ENCODE peak calls at places on chromosome 17, in nine cellular contexts. One of them, this sample, is unnamed.

GRCh38 chr17:36932383-36933173 is 4.7 kb upstream of the LHX1 start:
- DNase-seq in CD8-positive, alpha-beta memory T cell: no peak
- DNase-seq in breast epithelium: no peak
- DNase-seq in cardiac muscle cell: no peak
- DNase-seq in heart left ventricle: no peak
- DNase-seq in mucosa of descending colon: no peak
- DNase-seq in adrenal gland: no peak
- DNase-seq in aorta: no peak
- DNase-seq in right atrium auricular region: no peak
- DNase-seq in this sample: no peak

GRCh38 chr17:12973496-12974318 is 44.1 kb downstream of the ELAC2 start:
- DNase-seq in cardiac muscle cell: peak; percentile 15
- DNase-seq in aorta: no peak
- DNase-seq in mucosa of descending colon: no peak
- DNase-seq in CD8-positive, alpha-beta memory T cell: no peak
- DNase-seq in adrenal gland: no peak
- DNase-seq in right atrium auricular region: no peak
- DNase-seq in breast epithelium: no peak
- DNase-seq in heart left ventricle: no peak
- DNase-seq in this sample: no peak

GRCh38 chr17:6706499-6706898 is 6.7 kb downstream of the SLC13A5 start:
- DNase-seq in heart left ventricle: no peak
- DNase-seq in aorta: no peak
- DNase-seq in breast epithelium: no peak
- DNase-seq in cardiac muscle cell: no peak
- DNase-seq in adrenal gland: no peak
- DNase-seq in mucosa of descending colon: no peak
- DNase-seq in CD8-positive, alpha-beta memory T cell: no peak
- DNase-seq in right atrium auricular region: no peak
- DNase-seq in this sample: no peak

GRCh38 chr17:34015253-34015652 is 239.8 kb upstream of the CCL2 start:
- DNase-seq in CD8-positive, alpha-beta memory T cell: no peak
- DNase-seq in breast epithelium: no peak
- DNase-seq in right atrium auricular region: no peak
- DNase-seq in cardiac muscle cell: no peak
- DNase-seq in heart left ventricle: no peak
- DNase-seq in mucosa of descending colon: no peak
- DNase-seq in aorta: no peak
- DNase-seq in adrenal gland: no peak
- DNase-seq in this sample: no peak

GRCh38 chr17:40251576-40251975 is 32.5 kb downstream of the WIPF2 start:
- DNase-seq in adrenal gland: peak; percentile 84
- DNase-seq in heart left ventricle: no peak
- DNase-seq in breast epithelium: no peak
- DNase-seq in mucosa of descending colon: no peak
- DNase-seq in cardiac muscle cell: peak; percentile 80
- DNase-seq in CD8-positive, alpha-beta memory T cell: no peak
- DNase-seq in right atrium auricular region: no peak
- DNase-seq in aorta: no peak
- DNase-seq in this sample: no peak

GRCh38 chr17:52383493-52384100 is 225.1 kb upstream of the CA10 start:
- DNase-seq in aorta: no peak
- DNase-seq in heart left ventricle: peak; percentile 21
- DNase-seq in breast epithelium: peak; percentile 25
- DNase-seq in right atrium auricular region: no peak
- DNase-seq in CD8-positive, alpha-beta memory T cell: no peak
- DNase-seq in adrenal gland: peak; percentile 69
- DNase-seq in mucosa of descending colon: no peak
- DNase-seq in cardiac muscle cell: peak; percentile 66
- DNase-seq in this sample: no peak

GRCh38 chr17:11671151-11671550 is 72.9 kb downstream of the DNAH9 start:
- DNase-seq in CD8-positive, alpha-beta memory T cell: no peak
- DNase-seq in breast epithelium: no peak
- DNase-seq in cardiac muscle cell: no peak
- DNase-seq in right atrium auricular region: no peak
- DNase-seq in mucosa of descending colon: no peak
- DNase-seq in heart left ventricle: no peak
- DNase-seq in adrenal gland: no peak
- DNase-seq in aorta: no peak
- DNase-seq in this sample: no peak

GRCh38 chr17:78925234-78925633 is at the start of gene TIMP2:
- DNase-seq in aorta: peak; percentile 96
- DNase-seq in cardiac muscle cell: peak; percentile 91
- DNase-seq in adrenal gland: peak; percentile 83
- DNase-seq in mucosa of descending colon: peak; percentile 89
- DNase-seq in breast epithelium: peak; percentile 74
- DNase-seq in right atrium auricular region: peak; percentile 89
- DNase-seq in heart left ventricle: peak; percentile 93
- DNase-seq in CD8-positive, alpha-beta memory T cell: peak; percentile 44
- DNase-seq in this sample: peak; percentile 54

GRCh38 chr17:43756176-43756575 is 2.4 kb downstream of the SOST start:
- DNase-seq in mucosa of descending colon: no peak
- DNase-seq in cardiac muscle cell: no peak
- DNase-seq in right atrium auricular region: no peak
- DNase-seq in breast epithelium: no peak
- DNase-seq in adrenal gland: no peak
- DNase-seq in heart left ventricle: no peak
- DNase-seq in CD8-positive, alpha-beta memory T cell: no peak
- DNase-seq in aorta: no peak
- DNase-seq in this sample: no peak
- H3K36me3 ChIP-seq in mucosa of descending colon: no peaks in the 10 kb centered on the region
- H3K36me3 ChIP-seq in cardiac muscle cell: no peaks in the 10 kb centered on the region
- H3K36me3 ChIP-seq in right atrium auricular region: no peaks in the 10 kb centered on the region
- H3K36me3 ChIP-seq in breast epithelium: no peaks in the 10 kb centered on the region
- H3K36me3 ChIP-seq in adrenal gland: no peaks in the 10 kb centered on the region
- H3K36me3 ChIP-seq in heart left ventricle: no peaks in the 10 kb centered on the region
- H3K36me3 ChIP-seq in CD8-positive, alpha-beta memory T cell: no peaks in the 10 kb centered on the region
- H3K36me3 ChIP-seq in aorta: no peaks in the 10 kb centered on the region
- H3K36me3 ChIP-seq in this sample: no peaks in the 10 kb centered on the region

GRCh38 chr17:15920758-15921239 is 24.1 kb upstream of the ADORA2B start:
- DNase-seq in heart left ventricle: no peak
- DNase-seq in CD8-positive, alpha-beta memory T cell: no peak
- DNase-seq in aorta: no peak
- DNase-seq in breast epithelium: peak; percentile 41
- DNase-seq in cardiac muscle cell: peak; percentile 99
- DNase-seq in adrenal gland: no peak
- DNase-seq in right atrium auricular region: no peak
- DNase-seq in mucosa of descending colon: no peak
- DNase-seq in this sample: no peak

GRCh38 chr17:15918261-15918660 is 26.7 kb upstream of the ADORA2B start:
- DNase-seq in CD8-positive, alpha-beta memory T cell: no peak
- DNase-seq in mucosa of descending colon: no peak
- DNase-seq in right atrium auricular region: no peak
- DNase-seq in heart left ventricle: no peak
- DNase-seq in cardiac muscle cell: no peak
- DNase-seq in aorta: no peak
- DNase-seq in breast epithelium: no peak
- DNase-seq in adrenal gland: no peak
- DNase-seq in this sample: no peak

GRCh38 chr17:15918661-15919259 is 26.2 kb upstream of the ADORA2B start:
- DNase-seq in right atrium auricular region: no peak
- DNase-seq in adrenal gland: no peak
- DNase-seq in cardiac muscle cell: no peak
- DNase-seq in aorta: no peak
- DNase-seq in CD8-positive, alpha-beta memory T cell: no peak
- DNase-seq in heart left ventricle: peak; percentile 46
- DNase-seq in breast epithelium: peak; percentile 23
- DNase-seq in mucosa of descending colon: peak; percentile 50
- DNase-seq in this sample: no peak

GRCh38 chr17:15917439-15918027 is 27.4 kb upstream of the ADORA2B start:
- DNase-seq in heart left ventricle: no peak
- DNase-seq in CD8-positive, alpha-beta memory T cell: no peak
- DNase-seq in mucosa of descending colon: no peak
- DNase-seq in breast epithelium: no peak
- DNase-seq in cardiac muscle cell: peak; percentile 45
- DNase-seq in right atrium auricular region: no peak
- DNase-seq in aorta: no peak
- DNase-seq in adrenal gland: no peak
- DNase-seq in this sample: no peak

DNA sequence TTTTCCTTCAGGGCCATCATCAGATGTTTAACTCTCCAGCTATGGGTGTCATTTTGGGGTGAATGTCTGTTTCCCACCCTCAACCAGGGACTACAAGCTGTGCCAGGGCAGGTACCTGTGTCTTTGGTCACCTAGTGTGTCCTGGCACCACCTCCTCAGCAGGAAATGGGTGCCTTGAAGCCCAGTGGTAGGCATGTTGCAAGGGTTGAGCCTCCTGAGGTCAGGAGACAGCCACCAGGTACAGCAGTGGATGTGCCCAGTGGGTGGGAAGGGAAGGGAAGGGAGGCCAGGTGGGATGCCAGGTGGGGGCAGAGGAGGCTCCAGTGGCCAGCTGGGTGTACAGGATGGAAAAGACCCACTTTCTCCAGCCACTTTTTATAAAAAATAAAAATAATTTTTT is 25.5 kb upstream of the ADORA2B start:
- DNase-seq in CD8-positive, alpha-beta memory T cell: no peak
- DNase-seq in mucosa of descending colon: no peak
- DNase-seq in breast epithelium: no peak
- DNase-seq in right atrium auricular region: no peak
- DNase-seq in cardiac muscle cell: no peak
- DNase-seq in aorta: no peak
- DNase-seq in adrenal gland: no peak
- DNase-seq in heart left ventricle: no peak
- DNase-seq in this sample: no peak
- H3K36me3 ChIP-seq in CD8-positive, alpha-beta memory T cell: no peaks in the 10 kb centered on the region
- H3K36me3 ChIP-seq in mucosa of descending colon: no peaks in the 10 kb centered on the region
- H3K36me3 ChIP-seq in breast epithelium: no peaks in the 10 kb centered on the region
- H3K36me3 ChIP-seq in right atrium auricular region: no peaks in the 10 kb centered on the region
- H3K36me3 ChIP-seq in cardiac muscle cell: no peaks in the 10 kb centered on the region
- H3K36me3 ChIP-seq in aorta: no peaks in the 10 kb centered on the region
- H3K36me3 ChIP-seq in adrenal gland: no peaks in the 10 kb centered on the region
- H3K36me3 ChIP-seq in heart left ventricle: no peaks in the 10 kb centered on the region
- H3K36me3 ChIP-seq in this sample: no peaks in the 10 kb centered on the region

GRCh38 chr17:15233022-15233805 is 31.9 kb downstream of the PMP22 start:
- DNase-seq in heart left ventricle: no peak
- DNase-seq in breast epithelium: no peak
- DNase-seq in aorta: no peak
- DNase-seq in adrenal gland: no peak
- DNase-seq in CD8-positive, alpha-beta memory T cell: no peak
- DNase-seq in cardiac muscle cell: peak; percentile 42
- DNase-seq in mucosa of descending colon: no peak
- DNase-seq in right atrium auricular region: no peak
- DNase-seq in this sample: no peak

GRCh38 chr17:15230866-15231265 is 34.3 kb downstream of the PMP22 start:
- DNase-seq in aorta: no peak
- DNase-seq in cardiac muscle cell: no peak
- DNase-seq in adrenal gland: no peak
- DNase-seq in right atrium auricular region: no peak
- DNase-seq in breast epithelium: no peak
- DNase-seq in heart left ventricle: no peak
- DNase-seq in mucosa of descending colon: no peak
- DNase-seq in CD8-positive, alpha-beta memory T cell: no peak
- DNase-seq in this sample: no peak

GRCh38 chr17:15232517-15232915 is 32.6 kb downstream of the PMP22 start:
- DNase-seq in CD8-positive, alpha-beta memory T cell: no peak
- DNase-seq in heart left ventricle: peak; percentile 62
- DNase-seq in mucosa of descending colon: no peak
- DNase-seq in cardiac muscle cell: no peak
- DNase-seq in adrenal gland: no peak
- DNase-seq in aorta: no peak
- DNase-seq in right atrium auricular region: no peak
- DNase-seq in breast epithelium: no peak
- DNase-seq in this sample: no peak

GRCh38 chr17:15233971-15234370 is 31.2 kb downstream of the PMP22 start:
- DNase-seq in mucosa of descending colon: no peak
- DNase-seq in CD8-positive, alpha-beta memory T cell: no peak
- DNase-seq in breast epithelium: no peak
- DNase-seq in aorta: no peak
- DNase-seq in heart left ventricle: no peak
- DNase-seq in adrenal gland: no peak
- DNase-seq in cardiac muscle cell: no peak
- DNase-seq in right atrium auricular region: no peak
- DNase-seq in this sample: no peak

GRCh38 chr17:15231851-15232516 is 33.1 kb downstream of the PMP22 start:
- DNase-seq in CD8-positive, alpha-beta memory T cell: no peak
- DNase-seq in aorta: no peak
- DNase-seq in mucosa of descending colon: no peak
- DNase-seq in heart left ventricle: no peak
- DNase-seq in cardiac muscle cell: no peak
- DNase-seq in right atrium auricular region: no peak
- DNase-seq in breast epithelium: no peak
- DNase-seq in adrenal gland: no peak
- DNase-seq in this sample: no peak
- H3K36me3 ChIP-seq in CD8-positive, alpha-beta memory T cell: no peaks in the 10 kb centered on the region
- H3K36me3 ChIP-seq in aorta: peaks cover 3% of the 10 kb centered on the region
- H3K36me3 ChIP-seq in mucosa of descending colon: no peaks in the 10 kb centered on the region
- H3K36me3 ChIP-seq in heart left ventricle: peaks cover 86% of the 10 kb centered on the region
- H3K36me3 ChIP-seq in cardiac muscle cell: no peaks in the 10 kb centered on the region
- H3K36me3 ChIP-seq in right atrium auricular region: peaks cover 89% of the 10 kb centered on the region
- H3K36me3 ChIP-seq in breast epithelium: peaks cover 5% of the 10 kb centered on the region
- H3K36me3 ChIP-seq in adrenal gland: no peaks in the 10 kb centered on the region
- H3K36me3 ChIP-seq in this sample: no peaks in the 10 kb centered on the region

GRCh38 chr17:3828151-3828851 is 17.7 kb downstream of the NCBP3 start:
- DNase-seq in mucosa of descending colon: no peak
- DNase-seq in CD8-positive, alpha-beta memory T cell: no peak
- DNase-seq in cardiac muscle cell: no peak
- DNase-seq in right atrium auricular region: no peak
- DNase-seq in adrenal gland: peak; percentile 60
- DNase-seq in breast epithelium: no peak
- DNase-seq in aorta: no peak
- DNase-seq in heart left ventricle: no peak
- DNase-seq in this sample: no peak

GRCh38 chr17:3828852-3829232 is 17.2 kb downstream of the NCBP3 start:
- DNase-seq in CD8-positive, alpha-beta memory T cell: no peak
- DNase-seq in adrenal gland: no peak
- DNase-seq in mucosa of descending colon: no peak
- DNase-seq in breast epithelium: no peak
- DNase-seq in heart left ventricle: no peak
- DNase-seq in aorta: no peak
- DNase-seq in cardiac muscle cell: no peak
- DNase-seq in right atrium auricular region: no peak
- DNase-seq in this sample: no peak

GRCh38 chr17:3821101-3821500 is 20.1 kb upstream of the ITGAE start:
- DNase-seq in heart left ventricle: no peak
- DNase-seq in CD8-positive, alpha-beta memory T cell: no peak
- DNase-seq in mucosa of descending colon: no peak
- DNase-seq in aorta: no peak
- DNase-seq in adrenal gland: no peak
- DNase-seq in right atrium auricular region: no peak
- DNase-seq in breast epithelium: no peak
- DNase-seq in cardiac muscle cell: no peak
- DNase-seq in this sample: no peak

GRCh38 chr17:3827124-3827773 is 18.8 kb downstream of the NCBP3 start:
- DNase-seq in cardiac muscle cell: peak; percentile 80
- DNase-seq in aorta: no peak
- DNase-seq in heart left ventricle: no peak
- DNase-seq in adrenal gland: peak; percentile 48
- DNase-seq in CD8-positive, alpha-beta memory T cell: peak; percentile 69
- DNase-seq in breast epithelium: no peak
- DNase-seq in right atrium auricular region: no peak
- DNase-seq in mucosa of descending colon: no peak
- DNase-seq in this sample: peak; percentile 50

DNA sequence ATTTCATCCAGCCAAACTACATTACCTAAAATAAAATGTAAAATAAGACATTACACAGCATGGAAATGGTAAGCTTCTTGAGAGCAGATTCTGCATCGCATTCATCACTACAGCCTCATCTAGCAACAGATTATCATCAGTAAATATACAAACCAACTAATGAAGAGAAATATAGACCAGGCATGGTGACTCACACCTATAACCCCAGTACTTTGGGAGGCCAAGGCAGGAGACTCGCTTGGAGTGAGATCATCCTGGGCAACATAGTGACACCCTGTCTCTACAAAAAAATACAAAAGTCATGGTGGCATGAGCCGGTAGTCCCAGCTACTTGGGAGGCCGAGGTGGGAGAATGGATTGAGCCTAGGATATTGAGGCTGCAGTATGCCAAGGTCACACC is 19.9 kb downstream of the NCBP3 start:
- DNase-seq in adrenal gland: no peak
- DNase-seq in mucosa of descending colon: no peak
- DNase-seq in cardiac muscle cell: no peak
- DNase-seq in CD8-positive, alpha-beta memory T cell: no peak
- DNase-seq in breast epithelium: no peak
- DNase-seq in aorta: no peak
- DNase-seq in heart left ventricle: no peak
- DNase-seq in right atrium auricular region: no peak
- DNase-seq in this sample: no peak
- H3K36me3 ChIP-seq in adrenal gland: no peaks in the 10 kb centered on the region
- H3K36me3 ChIP-seq in mucosa of descending colon: peaks cover 7% of the 10 kb centered on the region
- H3K36me3 ChIP-seq in cardiac muscle cell: peaks cover 56% of the 10 kb centered on the region
- H3K36me3 ChIP-seq in CD8-positive, alpha-beta memory T cell: peaks cover 18% of the 10 kb centered on the region
- H3K36me3 ChIP-seq in breast epithelium: peaks cover 8% of the 10 kb centered on the region
- H3K36me3 ChIP-seq in aorta: peaks cover 6% of the 10 kb centered on the region
- H3K36me3 ChIP-seq in heart left ventricle: peaks cover 93% of the 10 kb centered on the region
- H3K36me3 ChIP-seq in right atrium auricular region: peaks cover 63% of the 10 kb centered on the region
- H3K36me3 ChIP-seq in this sample: peaks cover 15% of the 10 kb centered on the region